ENCODE peak calls at places on chromosomes 12 and 14, in five cellular contexts. F, K, D, Q and N are unnamed samples.

GRCh38 chr12:47772738-47773061 is 338 bp upstream of the SLC48A1 start:
- DNase-seq in K (no peak), D (no peak), F (no peak), Q (no peak), N (no peak)

GRCh38 chr12:104456950-104457745 is 400 bp downstream of the CHST11 start:
- DNase-seq in K (peak), Q (peak), D (peak), F (peak), N (peak)

GRCh38 chr12:29320295-29321090 is 60.5 kb downstream of the ERGIC2 start:
- DNase-seq in D (no peak), F (no peak), Q (no peak), K (no peak), N (peak)

GRCh38 chr12:70040141-70040540 is 203.1 kb upstream of the CNOT2 start:
- DNase-seq in K (no peak), Q (no peak), D (no peak), F (no peak), N (no peak)

GRCh38 chr12:10027311-10028099 is 3.0 kb upstream of the CLEC9A start:
- DNase-seq in K (no peak), F (peak), Q (no peak), D (no peak), N (no peak)

GRCh38 chr14:50999726-51000125 is 55.4 kb upstream of the PYGL start:
- DNase-seq in D (peak), K (no peak), F (no peak), Q (no peak), N (no peak)

GRCh38 chr12:76329163-76329562 is 19.1 kb downstream of the BBS10 start:
- DNase-seq in D (no peak), K (no peak), F (no peak), Q (no peak), N (peak)

GRCh38 chr14:95236221-95236620 is 78.9 kb upstream of the DICER1 start:
- DNase-seq in F (peak), Q (no peak), D (no peak), K (no peak), N (no peak)

GRCh38 chr12:42360747-42361403 is 34.9 kb downstream of the PPHLN1 start:
- DNase-seq in F (no peak), Q (no peak), K (no peak), D (no peak), N (peak)

GRCh38 chr14:50830044-50830931 is 674 bp downstream of the NIN start:
- DNase-seq in K (peak), Q (peak), F (peak), D (peak), N (peak)

GRCh38 chr12:82981150-82981549 is 294.4 kb downstream of the TMTC2 start:
- DNase-seq in F (no peak), D (no peak), K (no peak), Q (no peak), N (peak)

GRCh38 chr14:102574840-102575478 is 17.5 kb upstream of the RCOR1 start:
- DNase-seq in K (peak), Q (no peak), F (no peak), D (no peak), N (no peak)